ENCODE peak calls at places on chromosomes 6 and 20, in seven cellular contexts. One of them, this sample, is unnamed.

GRCh38 chr20:20731945-20732296 is 19.5 kb upstream of the RALGAPA2 start:
- DNase-seq in body of pancreas: no peak
- DNase-seq in Peyer's patch: no peak
- DNase-seq in ovary: no peak
- DNase-seq in transverse colon: no peak
- DNase-seq in tibial nerve: no peak
- DNase-seq in H1: no peak
- DNase-seq in this sample: no peak

GRCh38 chr6:49087372-49087771 is 375.7 kb downstream of the MMUT start:
- DNase-seq in body of pancreas: no peak
- DNase-seq in Peyer's patch: no peak
- DNase-seq in ovary: no peak
- DNase-seq in transverse colon: no peak
- DNase-seq in tibial nerve: no peak
- DNase-seq in H1: no peak
- DNase-seq in this sample: no peak

GRCh38 chr6:15546591-15546990 is 116.2 kb downstream of the DTNBP1 start:
- DNase-seq in body of pancreas: no peak
- DNase-seq in Peyer's patch: no peak
- DNase-seq in ovary: no peak
- DNase-seq in transverse colon: no peak
- DNase-seq in tibial nerve: no peak
- DNase-seq in H1: no peak
- DNase-seq in this sample: no peak

GRCh38 chr6:73506246-73506645 is 14.6 kb downstream of the EEF1A1 start:
- DNase-seq in body of pancreas: no peak
- DNase-seq in Peyer's patch: no peak
- DNase-seq in ovary: no peak
- DNase-seq in transverse colon: no peak
- DNase-seq in tibial nerve: no peak
- DNase-seq in H1: no peak
- DNase-seq in this sample: no peak

GRCh38 chr6:165820934-165821333 is 157.9 kb upstream of the PDE10A start:
- DNase-seq in body of pancreas: no peak
- DNase-seq in Peyer's patch: no peak
- DNase-seq in ovary: no peak
- DNase-seq in transverse colon: no peak
- DNase-seq in tibial nerve: no peak
- DNase-seq in H1: no peak
- DNase-seq in this sample: no peak

GRCh38 chr20:44449864-44450263 is 25.8 kb upstream of the TTPAL start:
- DNase-seq in body of pancreas: no peak
- DNase-seq in Peyer's patch: no peak
- DNase-seq in ovary: no peak
- DNase-seq in transverse colon: no peak
- DNase-seq in tibial nerve: no peak
- DNase-seq in H1: no peak
- DNase-seq in this sample: no peak

GRCh38 chr6:156957931-156958547 is 180.9 kb downstream of the ARID1B start:
- DNase-seq in body of pancreas: no peak
- DNase-seq in Peyer's patch: no peak
- DNase-seq in ovary: no peak
- DNase-seq in transverse colon: no peak
- DNase-seq in tibial nerve: no peak
- DNase-seq in H1: no peak
- DNase-seq in this sample: no peak

GRCh38 chr6:23145801-23146200 is 576.4 kb downstream of the HDGFL1 start:
- DNase-seq in body of pancreas: no peak
- DNase-seq in Peyer's patch: no peak
- DNase-seq in ovary: no peak
- DNase-seq in transverse colon: no peak
- DNase-seq in tibial nerve: no peak
- DNase-seq in H1: no peak
- DNase-seq in this sample: no peak

GRCh38 chr6:47137073-47137472 is 94.9 kb upstream of the ADGRF1 start:
- DNase-seq in body of pancreas: no peak
- DNase-seq in Peyer's patch: no peak
- DNase-seq in ovary: no peak
- DNase-seq in transverse colon: no peak
- DNase-seq in tibial nerve: no peak
- DNase-seq in H1: no peak
- DNase-seq in this sample: no peak

GRCh38 chr6:16851758-16852157 is 90.5 kb upstream of the ATXN1 start:
- DNase-seq in body of pancreas: no peak
- DNase-seq in Peyer's patch: no peak
- DNase-seq in ovary: no peak
- DNase-seq in transverse colon: no peak
- DNase-seq in tibial nerve: no peak
- DNase-seq in H1: no peak
- DNase-seq in this sample: no peak

GRCh38 chr6:336159-337114 is 44.1 kb downstream of the DUSP22 start:
- DNase-seq in body of pancreas: no peak
- DNase-seq in Peyer's patch: peak
- DNase-seq in ovary: no peak
- DNase-seq in transverse colon: peak
- DNase-seq in tibial nerve: no peak
- DNase-seq in H1: no peak
- DNase-seq in this sample: no peak

GRCh38 chr6:142242269-142242668 is 59.5 kb upstream of the ADGRG6 start:
- DNase-seq in body of pancreas: no peak
- DNase-seq in Peyer's patch: no peak
- DNase-seq in ovary: no peak
- DNase-seq in transverse colon: no peak
- DNase-seq in tibial nerve: no peak
- DNase-seq in H1: no peak
- DNase-seq in this sample: no peak

GRCh38 chr6:169981568-169981967 is 230.1 kb downstream of the ERMARD start:
- DNase-seq in body of pancreas: no peak
- DNase-seq in Peyer's patch: no peak
- DNase-seq in ovary: no peak
- DNase-seq in transverse colon: no peak
- DNase-seq in tibial nerve: no peak
- DNase-seq in H1: no peak
- DNase-seq in this sample: no peak

GRCh38 chr6:87682310-87682709 is 19.7 kb downstream of the AKIRIN2 start:
- DNase-seq in body of pancreas: no peak
- DNase-seq in Peyer's patch: no peak
- DNase-seq in ovary: no peak
- DNase-seq in transverse colon: no peak
- DNase-seq in tibial nerve: no peak
- DNase-seq in H1: no peak
- DNase-seq in this sample: no peak

GRCh38 chr6:110355031-110355430 is 3.1 kb downstream of the METTL24 start:
- DNase-seq in body of pancreas: no peak
- DNase-seq in Peyer's patch: no peak
- DNase-seq in ovary: no peak
- DNase-seq in transverse colon: no peak
- DNase-seq in tibial nerve: no peak
- DNase-seq in H1: no peak
- DNase-seq in this sample: no peak

GRCh38 chr6:48177786-48178185 is 66.8 kb upstream of the PTCHD4 start:
- DNase-seq in body of pancreas: no peak
- DNase-seq in Peyer's patch: no peak
- DNase-seq in ovary: no peak
- DNase-seq in transverse colon: no peak
- DNase-seq in tibial nerve: no peak
- DNase-seq in H1: no peak
- DNase-seq in this sample: no peak

GRCh38 chr6:13573669-13574110 is 711 bp upstream of the SIRT5 start:
- DNase-seq in body of pancreas: peak
- DNase-seq in Peyer's patch: peak
- DNase-seq in ovary: no peak
- DNase-seq in transverse colon: peak
- DNase-seq in tibial nerve: no peak
- DNase-seq in H1: no peak
- DNase-seq in this sample: peak

GRCh38 chr6:111541720-111542065 is 58.7 kb upstream of the REV3L start:
- DNase-seq in body of pancreas: no peak
- DNase-seq in Peyer's patch: no peak
- DNase-seq in ovary: no peak
- DNase-seq in transverse colon: no peak
- DNase-seq in tibial nerve: no peak
- DNase-seq in H1: no peak
- DNase-seq in this sample: no peak

GRCh38 chr6:139161817-139162284 is 27.0 kb downstream of the HECA start:
- DNase-seq in body of pancreas: no peak
- DNase-seq in Peyer's patch: no peak
- DNase-seq in ovary: no peak
- DNase-seq in transverse colon: no peak
- DNase-seq in tibial nerve: no peak
- DNase-seq in H1: no peak
- DNase-seq in this sample: no peak

GRCh38 chr20:63930971-63931553 is 25.2 kb downstream of the UCKL1 start:
- DNase-seq in body of pancreas: peak
- DNase-seq in Peyer's patch: peak
- DNase-seq in ovary: no peak
- DNase-seq in transverse colon: no peak
- DNase-seq in tibial nerve: no peak
- DNase-seq in H1: no peak
- DNase-seq in this sample: no peak

GRCh38 chr20:17543531-17543961 is 12.4 kb upstream of the BFSP1 start:
- DNase-seq in body of pancreas: no peak
- DNase-seq in Peyer's patch: no peak
- DNase-seq in ovary: no peak
- DNase-seq in transverse colon: no peak
- DNase-seq in tibial nerve: no peak
- DNase-seq in H1: no peak
- DNase-seq in this sample: no peak

GRCh38 chr6:71205336-71205956 is 83.2 kb upstream of the OGFRL1 start:
- DNase-seq in body of pancreas: no peak
- DNase-seq in Peyer's patch: no peak
- DNase-seq in ovary: no peak
- DNase-seq in transverse colon: no peak
- DNase-seq in tibial nerve: no peak
- DNase-seq in H1: no peak
- DNase-seq in this sample: no peak

GRCh38 chr6:22079788-22080187 is 217.0 kb downstream of the PRL start:
- DNase-seq in body of pancreas: no peak
- DNase-seq in Peyer's patch: no peak
- DNase-seq in ovary: no peak
- DNase-seq in transverse colon: no peak
- DNase-seq in tibial nerve: no peak
- DNase-seq in H1: no peak
- DNase-seq in this sample: no peak

GRCh38 chr20:48697845-48698491 is 129.8 kb downstream of the PREX1 start:
- DNase-seq in body of pancreas: peak
- DNase-seq in Peyer's patch: peak
- DNase-seq in ovary: peak
- DNase-seq in transverse colon: peak
- DNase-seq in tibial nerve: no peak
- DNase-seq in H1: no peak
- DNase-seq in this sample: peak

GRCh38 chr20:1287306-1287705 is 21.2 kb downstream of the SNPH start:
- DNase-seq in body of pancreas: no peak
- DNase-seq in Peyer's patch: no peak
- DNase-seq in ovary: no peak
- DNase-seq in transverse colon: no peak
- DNase-seq in tibial nerve: no peak
- DNase-seq in H1: no peak
- DNase-seq in this sample: no peak

GRCh38 chr6:33061987-33062386 is 11.5 kb downstream of the HLA-DPA1 start:
- DNase-seq in body of pancreas: no peak
- DNase-seq in Peyer's patch: no peak
- DNase-seq in ovary: no peak
- DNase-seq in transverse colon: no peak
- DNase-seq in tibial nerve: no peak
- DNase-seq in H1: no peak
- DNase-seq in this sample: no peak

GRCh38 chr6:166485651-166486535 is 100.6 kb downstream of the RAMACL start:
- DNase-seq in body of pancreas: no peak
- DNase-seq in Peyer's patch: peak
- DNase-seq in ovary: no peak
- DNase-seq in transverse colon: no peak
- DNase-seq in tibial nerve: no peak
- DNase-seq in H1: no peak
- DNase-seq in this sample: peak

GRCh38 chr6:43222418-43223059 is 6.7 kb downstream of the DNPH1 start:
- DNase-seq in body of pancreas: no peak
- DNase-seq in Peyer's patch: peak
- DNase-seq in ovary: no peak
- DNase-seq in transverse colon: no peak
- DNase-seq in tibial nerve: no peak
- DNase-seq in H1: no peak
- DNase-seq in this sample: peak
- TF ChIP-seq POLR2A in body of pancreas: no peak
- TF ChIP-seq POLR2A in Peyer's patch: no peak
- TF ChIP-seq POLR2A in ovary: no peak
- TF ChIP-seq POLR2A in transverse colon: no peak
- TF ChIP-seq POLR2A in tibial nerve: no peak
- TF ChIP-seq POLR2A in H1: no peak
- TF ChIP-seq POLR2A in this sample: no peak

GRCh38 chr20:19658137-19658536 is 99.9 kb upstream of the RIN2 start:
- DNase-seq in body of pancreas: no peak
- DNase-seq in Peyer's patch: no peak
- DNase-seq in ovary: no peak
- DNase-seq in transverse colon: peak
- DNase-seq in tibial nerve: no peak
- DNase-seq in H1: no peak
- DNase-seq in this sample: no peak
- TF ChIP-seq POLR2A in body of pancreas: no peak
- TF ChIP-seq POLR2A in Peyer's patch: no peak
- TF ChIP-seq POLR2A in ovary: no peak
- TF ChIP-seq POLR2A in transverse colon: no peak
- TF ChIP-seq POLR2A in tibial nerve: no peak
- TF ChIP-seq POLR2A in H1: no peak
- TF ChIP-seq POLR2A in this sample: no peak

DNA sequence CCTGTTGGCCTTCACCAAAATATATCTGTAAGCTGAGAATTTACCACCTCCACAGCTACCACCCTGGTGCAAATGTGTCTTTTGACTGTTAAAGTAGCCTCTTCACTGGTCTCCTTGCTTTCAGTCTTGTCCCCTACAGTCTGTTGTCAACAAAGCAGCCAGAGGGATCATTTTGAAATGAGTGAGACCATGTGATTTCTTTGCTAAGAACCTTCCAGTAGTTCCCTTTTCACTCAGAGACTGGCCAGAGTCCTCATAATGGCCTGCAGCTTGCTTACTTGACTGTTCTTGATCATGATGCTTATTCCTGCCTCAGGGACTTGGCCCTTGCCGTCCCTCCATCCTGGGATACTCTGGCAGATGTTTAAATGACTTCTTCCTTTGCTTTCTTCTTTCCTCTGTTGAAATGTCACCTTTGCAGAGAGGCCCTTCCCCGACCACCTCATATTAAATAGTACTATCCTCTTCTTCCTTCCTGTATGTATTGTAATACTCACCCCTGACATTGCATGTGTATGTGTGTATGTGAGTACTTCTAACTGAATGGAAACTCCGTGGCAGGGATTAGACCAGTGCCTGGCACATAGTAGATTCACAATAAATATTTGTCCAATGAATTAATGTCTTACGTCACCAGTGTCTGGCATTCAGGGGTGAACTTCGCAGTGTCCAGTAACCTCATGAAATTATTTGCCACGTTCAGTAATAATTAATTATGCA is 5.0 kb downstream of the MANBAL start:
- DNase-seq in body of pancreas: no peak
- DNase-seq in Peyer's patch: peak
- DNase-seq in ovary: no peak
- DNase-seq in transverse colon: no peak
- DNase-seq in tibial nerve: no peak
- DNase-seq in H1: no peak
- DNase-seq in this sample: no peak
- TF ChIP-seq POLR2A in body of pancreas: no peak
- TF ChIP-seq POLR2A in Peyer's patch: no peak
- TF ChIP-seq POLR2A in ovary: no peak
- TF ChIP-seq POLR2A in transverse colon: no peak
- TF ChIP-seq POLR2A in tibial nerve: no peak
- TF ChIP-seq POLR2A in H1: no peak
- TF ChIP-seq POLR2A in this sample: no peak

GRCh38 chr20:32205502-32206382 is 1.8 kb downstream of the PLAGL2 start:
- DNase-seq in body of pancreas: no peak
- DNase-seq in Peyer's patch: no peak
- DNase-seq in ovary: no peak
- DNase-seq in transverse colon: no peak
- DNase-seq in tibial nerve: no peak
- DNase-seq in H1: no peak
- DNase-seq in this sample: no peak
- TF ChIP-seq POLR2A in body of pancreas: no peak
- TF ChIP-seq POLR2A in Peyer's patch: no peak
- TF ChIP-seq POLR2A in ovary: no peak
- TF ChIP-seq POLR2A in transverse colon: no peak
- TF ChIP-seq POLR2A in tibial nerve: no peak
- TF ChIP-seq POLR2A in H1: no peak
- TF ChIP-seq POLR2A in this sample: no peak

This sample was measured in heart left ventricle.